ENCODE peak calls at places on chromosomes 11 and 22, in ten cellular contexts. One of them, this sample, is unnamed.

GRCh38 chr11:65859812-65860277 is 388 bp upstream of the MUS81 start:
- DNase-seq in stimulated activated naive CD4-positive, alpha-beta T cell: no peak
- DNase-seq in activated CD4-positive, alpha-beta T cell treated with anti-CD3 and anti-CD28 coated beads, Interleukin-2, amount 50 U/mL, for 1 hour: no peak
- DNase-seq in DMS53: peak
- DNase-seq in activated naive CD4-positive, alpha-beta T cell treated with anti-CD3 and anti-CD28 coated beads, Interleukin-2, amount 10 ng/mL, durations not matched to agents 7 days and 5 days: no peak
- DNase-seq in activated CD4-positive, CD25-positive, alpha-beta regulatory T cell treated with anti-CD3 and anti-CD28 coated beads, Interleukin-2, amount 50 U/mL, for 16 hours: no peak
- DNase-seq in left colon: peak
- DNase-seq in hippocampal formation: no peak
- DNase-seq in dorsolateral prefrontal cortex: no peak
- DNase-seq in activated naive CD8-positive, alpha-beta T cell treated with anti-CD3 and anti-CD28 coated beads, Interleukin-2, amount 10 ng/mL, durations not matched to agents 7 days and 5 days: no peak
- DNase-seq in this sample: no peak

GRCh38 chr22:41528132-41528766 is 16.0 kb downstream of the POLR3H start:
- DNase-seq in stimulated activated naive CD4-positive, alpha-beta T cell: no peak
- DNase-seq in activated CD4-positive, alpha-beta T cell treated with anti-CD3 and anti-CD28 coated beads, Interleukin-2, amount 50 U/mL, for 1 hour: no peak
- DNase-seq in DMS53: no peak
- DNase-seq in activated naive CD4-positive, alpha-beta T cell treated with anti-CD3 and anti-CD28 coated beads, Interleukin-2, amount 10 ng/mL, durations not matched to agents 7 days and 5 days: no peak
- DNase-seq in activated CD4-positive, CD25-positive, alpha-beta regulatory T cell treated with anti-CD3 and anti-CD28 coated beads, Interleukin-2, amount 50 U/mL, for 16 hours: no peak
- DNase-seq in left colon: no peak
- DNase-seq in hippocampal formation: no peak
- DNase-seq in dorsolateral prefrontal cortex: no peak
- DNase-seq in activated naive CD8-positive, alpha-beta T cell treated with anti-CD3 and anti-CD28 coated beads, Interleukin-2, amount 10 ng/mL, durations not matched to agents 7 days and 5 days: no peak
- DNase-seq in this sample: no peak

GRCh38 chr11:132643239-132643638 is 889.1 kb downstream of the OPCML start:
- DNase-seq in stimulated activated naive CD4-positive, alpha-beta T cell: no peak
- DNase-seq in activated CD4-positive, alpha-beta T cell treated with anti-CD3 and anti-CD28 coated beads, Interleukin-2, amount 50 U/mL, for 1 hour: no peak
- DNase-seq in DMS53: no peak
- DNase-seq in activated naive CD4-positive, alpha-beta T cell treated with anti-CD3 and anti-CD28 coated beads, Interleukin-2, amount 10 ng/mL, durations not matched to agents 7 days and 5 days: no peak
- DNase-seq in activated CD4-positive, CD25-positive, alpha-beta regulatory T cell treated with anti-CD3 and anti-CD28 coated beads, Interleukin-2, amount 50 U/mL, for 16 hours: no peak
- DNase-seq in left colon: no peak
- DNase-seq in hippocampal formation: no peak
- DNase-seq in dorsolateral prefrontal cortex: no peak
- DNase-seq in activated naive CD8-positive, alpha-beta T cell treated with anti-CD3 and anti-CD28 coated beads, Interleukin-2, amount 10 ng/mL, durations not matched to agents 7 days and 5 days: no peak
- DNase-seq in this sample: no peak

GRCh38 chr11:47177846-47178245 is 1.2 kb upstream of the ARFGAP2 start:
- DNase-seq in stimulated activated naive CD4-positive, alpha-beta T cell: no peak
- DNase-seq in activated CD4-positive, alpha-beta T cell treated with anti-CD3 and anti-CD28 coated beads, Interleukin-2, amount 50 U/mL, for 1 hour: no peak
- DNase-seq in DMS53: no peak
- DNase-seq in activated naive CD4-positive, alpha-beta T cell treated with anti-CD3 and anti-CD28 coated beads, Interleukin-2, amount 10 ng/mL, durations not matched to agents 7 days and 5 days: no peak
- DNase-seq in activated CD4-positive, CD25-positive, alpha-beta regulatory T cell treated with anti-CD3 and anti-CD28 coated beads, Interleukin-2, amount 50 U/mL, for 16 hours: no peak
- DNase-seq in left colon: no peak
- DNase-seq in hippocampal formation: no peak
- DNase-seq in dorsolateral prefrontal cortex: no peak
- DNase-seq in activated naive CD8-positive, alpha-beta T cell treated with anti-CD3 and anti-CD28 coated beads, Interleukin-2, amount 10 ng/mL, durations not matched to agents 7 days and 5 days: no peak
- DNase-seq in this sample: no peak

GRCh38 chr11:44627911-44628729 is 62.7 kb downstream of the CD82 start:
- DNase-seq in stimulated activated naive CD4-positive, alpha-beta T cell: no peak
- DNase-seq in activated CD4-positive, alpha-beta T cell treated with anti-CD3 and anti-CD28 coated beads, Interleukin-2, amount 50 U/mL, for 1 hour: no peak
- DNase-seq in DMS53: peak
- DNase-seq in activated naive CD4-positive, alpha-beta T cell treated with anti-CD3 and anti-CD28 coated beads, Interleukin-2, amount 10 ng/mL, durations not matched to agents 7 days and 5 days: peak
- DNase-seq in activated CD4-positive, CD25-positive, alpha-beta regulatory T cell treated with anti-CD3 and anti-CD28 coated beads, Interleukin-2, amount 50 U/mL, for 16 hours: no peak
- DNase-seq in left colon: peak
- DNase-seq in hippocampal formation: peak
- DNase-seq in dorsolateral prefrontal cortex: peak
- DNase-seq in activated naive CD8-positive, alpha-beta T cell treated with anti-CD3 and anti-CD28 coated beads, Interleukin-2, amount 10 ng/mL, durations not matched to agents 7 days and 5 days: peak
- DNase-seq in this sample: no peak

GRCh38 chr11:64384981-64385952 is 26.3 kb downstream of the RPS6KA4 start:
- DNase-seq in stimulated activated naive CD4-positive, alpha-beta T cell: no peak
- DNase-seq in activated CD4-positive, alpha-beta T cell treated with anti-CD3 and anti-CD28 coated beads, Interleukin-2, amount 50 U/mL, for 1 hour: no peak
- DNase-seq in DMS53: no peak
- DNase-seq in activated naive CD4-positive, alpha-beta T cell treated with anti-CD3 and anti-CD28 coated beads, Interleukin-2, amount 10 ng/mL, durations not matched to agents 7 days and 5 days: no peak
- DNase-seq in activated CD4-positive, CD25-positive, alpha-beta regulatory T cell treated with anti-CD3 and anti-CD28 coated beads, Interleukin-2, amount 50 U/mL, for 16 hours: no peak
- DNase-seq in left colon: no peak
- DNase-seq in hippocampal formation: no peak
- DNase-seq in dorsolateral prefrontal cortex: no peak
- DNase-seq in activated naive CD8-positive, alpha-beta T cell treated with anti-CD3 and anti-CD28 coated beads, Interleukin-2, amount 10 ng/mL, durations not matched to agents 7 days and 5 days: no peak
- DNase-seq in this sample: no peak

GRCh38 chr11:116055064-116055463 is 550.8 kb upstream of the CADM1 start:
- DNase-seq in stimulated activated naive CD4-positive, alpha-beta T cell: no peak
- DNase-seq in activated CD4-positive, alpha-beta T cell treated with anti-CD3 and anti-CD28 coated beads, Interleukin-2, amount 50 U/mL, for 1 hour: no peak
- DNase-seq in DMS53: peak
- DNase-seq in activated naive CD4-positive, alpha-beta T cell treated with anti-CD3 and anti-CD28 coated beads, Interleukin-2, amount 10 ng/mL, durations not matched to agents 7 days and 5 days: no peak
- DNase-seq in activated CD4-positive, CD25-positive, alpha-beta regulatory T cell treated with anti-CD3 and anti-CD28 coated beads, Interleukin-2, amount 50 U/mL, for 16 hours: no peak
- DNase-seq in left colon: no peak
- DNase-seq in hippocampal formation: no peak
- DNase-seq in dorsolateral prefrontal cortex: no peak
- DNase-seq in activated naive CD8-positive, alpha-beta T cell treated with anti-CD3 and anti-CD28 coated beads, Interleukin-2, amount 10 ng/mL, durations not matched to agents 7 days and 5 days: no peak
- DNase-seq in this sample: no peak

GRCh38 chr22:46006379-46007002 is 29.5 kb upstream of the WNT7B start:
- DNase-seq in stimulated activated naive CD4-positive, alpha-beta T cell: peak
- DNase-seq in activated CD4-positive, alpha-beta T cell treated with anti-CD3 and anti-CD28 coated beads, Interleukin-2, amount 50 U/mL, for 1 hour: peak
- DNase-seq in DMS53: peak
- DNase-seq in activated naive CD4-positive, alpha-beta T cell treated with anti-CD3 and anti-CD28 coated beads, Interleukin-2, amount 10 ng/mL, durations not matched to agents 7 days and 5 days: peak
- DNase-seq in activated CD4-positive, CD25-positive, alpha-beta regulatory T cell treated with anti-CD3 and anti-CD28 coated beads, Interleukin-2, amount 50 U/mL, for 16 hours: peak
- DNase-seq in left colon: peak
- DNase-seq in hippocampal formation: peak
- DNase-seq in dorsolateral prefrontal cortex: peak
- DNase-seq in activated naive CD8-positive, alpha-beta T cell treated with anti-CD3 and anti-CD28 coated beads, Interleukin-2, amount 10 ng/mL, durations not matched to agents 7 days and 5 days: peak
- DNase-seq in this sample: no peak

GRCh38 chr11:1837171-1838076 is 1.4 kb upstream of the TNNI2 start:
- DNase-seq in stimulated activated naive CD4-positive, alpha-beta T cell: peak
- DNase-seq in activated CD4-positive, alpha-beta T cell treated with anti-CD3 and anti-CD28 coated beads, Interleukin-2, amount 50 U/mL, for 1 hour: peak
- DNase-seq in DMS53: peak
- DNase-seq in activated naive CD4-positive, alpha-beta T cell treated with anti-CD3 and anti-CD28 coated beads, Interleukin-2, amount 10 ng/mL, durations not matched to agents 7 days and 5 days: peak
- DNase-seq in activated CD4-positive, CD25-positive, alpha-beta regulatory T cell treated with anti-CD3 and anti-CD28 coated beads, Interleukin-2, amount 50 U/mL, for 16 hours: peak
- DNase-seq in left colon: peak
- DNase-seq in hippocampal formation: no peak
- DNase-seq in dorsolateral prefrontal cortex: peak
- DNase-seq in activated naive CD8-positive, alpha-beta T cell treated with anti-CD3 and anti-CD28 coated beads, Interleukin-2, amount 10 ng/mL, durations not matched to agents 7 days and 5 days: peak
- DNase-seq in this sample: no peak

GRCh38 chr11:2189938-2190669 is 18.5 kb upstream of the TH start:
- DNase-seq in stimulated activated naive CD4-positive, alpha-beta T cell: no peak
- DNase-seq in activated CD4-positive, alpha-beta T cell treated with anti-CD3 and anti-CD28 coated beads, Interleukin-2, amount 50 U/mL, for 1 hour: no peak
- DNase-seq in DMS53: no peak
- DNase-seq in activated naive CD4-positive, alpha-beta T cell treated with anti-CD3 and anti-CD28 coated beads, Interleukin-2, amount 10 ng/mL, durations not matched to agents 7 days and 5 days: no peak
- DNase-seq in activated CD4-positive, CD25-positive, alpha-beta regulatory T cell treated with anti-CD3 and anti-CD28 coated beads, Interleukin-2, amount 50 U/mL, for 16 hours: no peak
- DNase-seq in left colon: no peak
- DNase-seq in hippocampal formation: no peak
- DNase-seq in dorsolateral prefrontal cortex: no peak
- DNase-seq in activated naive CD8-positive, alpha-beta T cell treated with anti-CD3 and anti-CD28 coated beads, Interleukin-2, amount 10 ng/mL, durations not matched to agents 7 days and 5 days: no peak
- DNase-seq in this sample: no peak

GRCh38 chr11:25068451-25068850 is 571.6 kb downstream of the LUZP2 start:
- DNase-seq in stimulated activated naive CD4-positive, alpha-beta T cell: no peak
- DNase-seq in activated CD4-positive, alpha-beta T cell treated with anti-CD3 and anti-CD28 coated beads, Interleukin-2, amount 50 U/mL, for 1 hour: no peak
- DNase-seq in DMS53: no peak
- DNase-seq in activated naive CD4-positive, alpha-beta T cell treated with anti-CD3 and anti-CD28 coated beads, Interleukin-2, amount 10 ng/mL, durations not matched to agents 7 days and 5 days: no peak
- DNase-seq in activated CD4-positive, CD25-positive, alpha-beta regulatory T cell treated with anti-CD3 and anti-CD28 coated beads, Interleukin-2, amount 50 U/mL, for 16 hours: no peak
- DNase-seq in left colon: no peak
- DNase-seq in hippocampal formation: no peak
- DNase-seq in dorsolateral prefrontal cortex: no peak
- DNase-seq in activated naive CD8-positive, alpha-beta T cell treated with anti-CD3 and anti-CD28 coated beads, Interleukin-2, amount 10 ng/mL, durations not matched to agents 7 days and 5 days: no peak
- DNase-seq in this sample: no peak

GRCh38 chr11:78418584-78419211 is 1.1 kb upstream of the GAB2 start:
- DNase-seq in stimulated activated naive CD4-positive, alpha-beta T cell: no peak
- DNase-seq in activated CD4-positive, alpha-beta T cell treated with anti-CD3 and anti-CD28 coated beads, Interleukin-2, amount 50 U/mL, for 1 hour: no peak
- DNase-seq in DMS53: peak
- DNase-seq in activated naive CD4-positive, alpha-beta T cell treated with anti-CD3 and anti-CD28 coated beads, Interleukin-2, amount 10 ng/mL, durations not matched to agents 7 days and 5 days: no peak
- DNase-seq in activated CD4-positive, CD25-positive, alpha-beta regulatory T cell treated with anti-CD3 and anti-CD28 coated beads, Interleukin-2, amount 50 U/mL, for 16 hours: no peak
- DNase-seq in left colon: no peak
- DNase-seq in hippocampal formation: peak
- DNase-seq in dorsolateral prefrontal cortex: no peak
- DNase-seq in activated naive CD8-positive, alpha-beta T cell treated with anti-CD3 and anti-CD28 coated beads, Interleukin-2, amount 10 ng/mL, durations not matched to agents 7 days and 5 days: no peak
- DNase-seq in this sample: no peak

GRCh38 chr11:19093976-19094375 is 23.0 kb upstream of the ZDHHC13 start:
- DNase-seq in stimulated activated naive CD4-positive, alpha-beta T cell: no peak
- DNase-seq in activated CD4-positive, alpha-beta T cell treated with anti-CD3 and anti-CD28 coated beads, Interleukin-2, amount 50 U/mL, for 1 hour: no peak
- DNase-seq in DMS53: peak
- DNase-seq in activated naive CD4-positive, alpha-beta T cell treated with anti-CD3 and anti-CD28 coated beads, Interleukin-2, amount 10 ng/mL, durations not matched to agents 7 days and 5 days: no peak
- DNase-seq in activated CD4-positive, CD25-positive, alpha-beta regulatory T cell treated with anti-CD3 and anti-CD28 coated beads, Interleukin-2, amount 50 U/mL, for 16 hours: no peak
- DNase-seq in left colon: no peak
- DNase-seq in hippocampal formation: no peak
- DNase-seq in dorsolateral prefrontal cortex: no peak
- DNase-seq in activated naive CD8-positive, alpha-beta T cell treated with anti-CD3 and anti-CD28 coated beads, Interleukin-2, amount 10 ng/mL, durations not matched to agents 7 days and 5 days: no peak
- DNase-seq in this sample: no peak

GRCh38 chr11:69874984-69875673 is 55.9 kb upstream of the FGF3 start:
- DNase-seq in stimulated activated naive CD4-positive, alpha-beta T cell: no peak
- DNase-seq in activated CD4-positive, alpha-beta T cell treated with anti-CD3 and anti-CD28 coated beads, Interleukin-2, amount 50 U/mL, for 1 hour: no peak
- DNase-seq in DMS53: no peak
- DNase-seq in activated naive CD4-positive, alpha-beta T cell treated with anti-CD3 and anti-CD28 coated beads, Interleukin-2, amount 10 ng/mL, durations not matched to agents 7 days and 5 days: peak
- DNase-seq in activated CD4-positive, CD25-positive, alpha-beta regulatory T cell treated with anti-CD3 and anti-CD28 coated beads, Interleukin-2, amount 50 U/mL, for 16 hours: no peak
- DNase-seq in left colon: no peak
- DNase-seq in hippocampal formation: no peak
- DNase-seq in dorsolateral prefrontal cortex: peak
- DNase-seq in activated naive CD8-positive, alpha-beta T cell treated with anti-CD3 and anti-CD28 coated beads, Interleukin-2, amount 10 ng/mL, durations not matched to agents 7 days and 5 days: no peak
- DNase-seq in this sample: no peak

GRCh38 chr22:20944042-20944441 is 23.0 kb upstream of the AIFM3 start:
- DNase-seq in stimulated activated naive CD4-positive, alpha-beta T cell: no peak
- DNase-seq in activated CD4-positive, alpha-beta T cell treated with anti-CD3 and anti-CD28 coated beads, Interleukin-2, amount 50 U/mL, for 1 hour: no peak
- DNase-seq in DMS53: no peak
- DNase-seq in activated naive CD4-positive, alpha-beta T cell treated with anti-CD3 and anti-CD28 coated beads, Interleukin-2, amount 10 ng/mL, durations not matched to agents 7 days and 5 days: no peak
- DNase-seq in activated CD4-positive, CD25-positive, alpha-beta regulatory T cell treated with anti-CD3 and anti-CD28 coated beads, Interleukin-2, amount 50 U/mL, for 16 hours: no peak
- DNase-seq in left colon: no peak
- DNase-seq in hippocampal formation: no peak
- DNase-seq in dorsolateral prefrontal cortex: no peak
- DNase-seq in activated naive CD8-positive, alpha-beta T cell treated with anti-CD3 and anti-CD28 coated beads, Interleukin-2, amount 10 ng/mL, durations not matched to agents 7 days and 5 days: no peak
- DNase-seq in this sample: no peak

GRCh38 chr11:12512826-12513395 is 135.5 kb downstream of the PARVA start:
- DNase-seq in stimulated activated naive CD4-positive, alpha-beta T cell: no peak
- DNase-seq in activated CD4-positive, alpha-beta T cell treated with anti-CD3 and anti-CD28 coated beads, Interleukin-2, amount 50 U/mL, for 1 hour: no peak
- DNase-seq in DMS53: no peak
- DNase-seq in activated naive CD4-positive, alpha-beta T cell treated with anti-CD3 and anti-CD28 coated beads, Interleukin-2, amount 10 ng/mL, durations not matched to agents 7 days and 5 days: no peak
- DNase-seq in activated CD4-positive, CD25-positive, alpha-beta regulatory T cell treated with anti-CD3 and anti-CD28 coated beads, Interleukin-2, amount 50 U/mL, for 16 hours: no peak
- DNase-seq in left colon: no peak
- DNase-seq in hippocampal formation: no peak
- DNase-seq in dorsolateral prefrontal cortex: no peak
- DNase-seq in activated naive CD8-positive, alpha-beta T cell treated with anti-CD3 and anti-CD28 coated beads, Interleukin-2, amount 10 ng/mL, durations not matched to agents 7 days and 5 days: no peak
- DNase-seq in this sample: no peak

GRCh38 chr11:125245299-125245698 is 80.7 kb downstream of the PKNOX2 start:
- DNase-seq in stimulated activated naive CD4-positive, alpha-beta T cell: no peak
- DNase-seq in activated CD4-positive, alpha-beta T cell treated with anti-CD3 and anti-CD28 coated beads, Interleukin-2, amount 50 U/mL, for 1 hour: no peak
- DNase-seq in DMS53: no peak
- DNase-seq in activated naive CD4-positive, alpha-beta T cell treated with anti-CD3 and anti-CD28 coated beads, Interleukin-2, amount 10 ng/mL, durations not matched to agents 7 days and 5 days: no peak
- DNase-seq in activated CD4-positive, CD25-positive, alpha-beta regulatory T cell treated with anti-CD3 and anti-CD28 coated beads, Interleukin-2, amount 50 U/mL, for 16 hours: no peak
- DNase-seq in left colon: no peak
- DNase-seq in hippocampal formation: no peak
- DNase-seq in dorsolateral prefrontal cortex: no peak
- DNase-seq in activated naive CD8-positive, alpha-beta T cell treated with anti-CD3 and anti-CD28 coated beads, Interleukin-2, amount 10 ng/mL, durations not matched to agents 7 days and 5 days: no peak
- DNase-seq in this sample: no peak

GRCh38 chr11:116107229-116107628 is 603.0 kb upstream of the CADM1 start:
- DNase-seq in stimulated activated naive CD4-positive, alpha-beta T cell: no peak
- DNase-seq in activated CD4-positive, alpha-beta T cell treated with anti-CD3 and anti-CD28 coated beads, Interleukin-2, amount 50 U/mL, for 1 hour: no peak
- DNase-seq in DMS53: no peak
- DNase-seq in activated naive CD4-positive, alpha-beta T cell treated with anti-CD3 and anti-CD28 coated beads, Interleukin-2, amount 10 ng/mL, durations not matched to agents 7 days and 5 days: no peak
- DNase-seq in activated CD4-positive, CD25-positive, alpha-beta regulatory T cell treated with anti-CD3 and anti-CD28 coated beads, Interleukin-2, amount 50 U/mL, for 16 hours: no peak
- DNase-seq in left colon: no peak
- DNase-seq in hippocampal formation: no peak
- DNase-seq in dorsolateral prefrontal cortex: no peak
- DNase-seq in activated naive CD8-positive, alpha-beta T cell treated with anti-CD3 and anti-CD28 coated beads, Interleukin-2, amount 10 ng/mL, durations not matched to agents 7 days and 5 days: no peak
- DNase-seq in this sample: no peak

GRCh38 chr11:72111803-72112540 is 523 bp downstream of the ANAPC15 start:
- DNase-seq in stimulated activated naive CD4-positive, alpha-beta T cell: peak
- DNase-seq in activated CD4-positive, alpha-beta T cell treated with anti-CD3 and anti-CD28 coated beads, Interleukin-2, amount 50 U/mL, for 1 hour: peak
- DNase-seq in DMS53: peak
- DNase-seq in activated naive CD4-positive, alpha-beta T cell treated with anti-CD3 and anti-CD28 coated beads, Interleukin-2, amount 10 ng/mL, durations not matched to agents 7 days and 5 days: peak
- DNase-seq in activated CD4-positive, CD25-positive, alpha-beta regulatory T cell treated with anti-CD3 and anti-CD28 coated beads, Interleukin-2, amount 50 U/mL, for 16 hours: peak
- DNase-seq in left colon: peak
- DNase-seq in hippocampal formation: peak
- DNase-seq in dorsolateral prefrontal cortex: peak
- DNase-seq in activated naive CD8-positive, alpha-beta T cell treated with anti-CD3 and anti-CD28 coated beads, Interleukin-2, amount 10 ng/mL, durations not matched to agents 7 days and 5 days: no peak
- DNase-seq in this sample: peak

GRCh38 chr22:43077121-43077877 is 11.9 kb downstream of the TTLL1 start:
- DNase-seq in stimulated activated naive CD4-positive, alpha-beta T cell: no peak
- DNase-seq in activated CD4-positive, alpha-beta T cell treated with anti-CD3 and anti-CD28 coated beads, Interleukin-2, amount 50 U/mL, for 1 hour: no peak
- DNase-seq in DMS53: no peak
- DNase-seq in activated naive CD4-positive, alpha-beta T cell treated with anti-CD3 and anti-CD28 coated beads, Interleukin-2, amount 10 ng/mL, durations not matched to agents 7 days and 5 days: no peak
- DNase-seq in activated CD4-positive, CD25-positive, alpha-beta regulatory T cell treated with anti-CD3 and anti-CD28 coated beads, Interleukin-2, amount 50 U/mL, for 16 hours: no peak
- DNase-seq in left colon: no peak
- DNase-seq in hippocampal formation: no peak
- DNase-seq in dorsolateral prefrontal cortex: peak
- DNase-seq in activated naive CD8-positive, alpha-beta T cell treated with anti-CD3 and anti-CD28 coated beads, Interleukin-2, amount 10 ng/mL, durations not matched to agents 7 days and 5 days: no peak
- DNase-seq in this sample: no peak

GRCh38 chr11:133817449-133817848 is 27.9 kb downstream of the SPATA19 start:
- DNase-seq in stimulated activated naive CD4-positive, alpha-beta T cell: no peak
- DNase-seq in activated CD4-positive, alpha-beta T cell treated with anti-CD3 and anti-CD28 coated beads, Interleukin-2, amount 50 U/mL, for 1 hour: no peak
- DNase-seq in DMS53: no peak
- DNase-seq in activated naive CD4-positive, alpha-beta T cell treated with anti-CD3 and anti-CD28 coated beads, Interleukin-2, amount 10 ng/mL, durations not matched to agents 7 days and 5 days: no peak
- DNase-seq in activated CD4-positive, CD25-positive, alpha-beta regulatory T cell treated with anti-CD3 and anti-CD28 coated beads, Interleukin-2, amount 50 U/mL, for 16 hours: no peak
- DNase-seq in left colon: no peak
- DNase-seq in hippocampal formation: no peak
- DNase-seq in dorsolateral prefrontal cortex: no peak
- DNase-seq in activated naive CD8-positive, alpha-beta T cell treated with anti-CD3 and anti-CD28 coated beads, Interleukin-2, amount 10 ng/mL, durations not matched to agents 7 days and 5 days: no peak
- DNase-seq in this sample: no peak

GRCh38 chr11:111851636-111852035 is 19.7 kb downstream of the ALG9 start:
- DNase-seq in stimulated activated naive CD4-positive, alpha-beta T cell: no peak
- DNase-seq in activated CD4-positive, alpha-beta T cell treated with anti-CD3 and anti-CD28 coated beads, Interleukin-2, amount 50 U/mL, for 1 hour: no peak
- DNase-seq in DMS53: peak
- DNase-seq in activated naive CD4-positive, alpha-beta T cell treated with anti-CD3 and anti-CD28 coated beads, Interleukin-2, amount 10 ng/mL, durations not matched to agents 7 days and 5 days: no peak
- DNase-seq in activated CD4-positive, CD25-positive, alpha-beta regulatory T cell treated with anti-CD3 and anti-CD28 coated beads, Interleukin-2, amount 50 U/mL, for 16 hours: no peak
- DNase-seq in left colon: no peak
- DNase-seq in hippocampal formation: peak
- DNase-seq in dorsolateral prefrontal cortex: no peak
- DNase-seq in activated naive CD8-positive, alpha-beta T cell treated with anti-CD3 and anti-CD28 coated beads, Interleukin-2, amount 10 ng/mL, durations not matched to agents 7 days and 5 days: no peak
- DNase-seq in this sample: no peak

GRCh38 chr22:29353286-29353685 is 35.1 kb downstream of the AP1B1 start:
- DNase-seq in stimulated activated naive CD4-positive, alpha-beta T cell: no peak
- DNase-seq in activated CD4-positive, alpha-beta T cell treated with anti-CD3 and anti-CD28 coated beads, Interleukin-2, amount 50 U/mL, for 1 hour: no peak
- DNase-seq in DMS53: no peak
- DNase-seq in activated naive CD4-positive, alpha-beta T cell treated with anti-CD3 and anti-CD28 coated beads, Interleukin-2, amount 10 ng/mL, durations not matched to agents 7 days and 5 days: no peak
- DNase-seq in activated CD4-positive, CD25-positive, alpha-beta regulatory T cell treated with anti-CD3 and anti-CD28 coated beads, Interleukin-2, amount 50 U/mL, for 16 hours: no peak
- DNase-seq in left colon: no peak
- DNase-seq in hippocampal formation: no peak
- DNase-seq in dorsolateral prefrontal cortex: no peak
- DNase-seq in activated naive CD8-positive, alpha-beta T cell treated with anti-CD3 and anti-CD28 coated beads, Interleukin-2, amount 10 ng/mL, durations not matched to agents 7 days and 5 days: no peak
- DNase-seq in this sample: no peak

GRCh38 chr11:23013509-23013908 is 153.2 kb upstream of the CCDC179 start:
- DNase-seq in stimulated activated naive CD4-positive, alpha-beta T cell: no peak
- DNase-seq in activated CD4-positive, alpha-beta T cell treated with anti-CD3 and anti-CD28 coated beads, Interleukin-2, amount 50 U/mL, for 1 hour: no peak
- DNase-seq in DMS53: no peak
- DNase-seq in activated naive CD4-positive, alpha-beta T cell treated with anti-CD3 and anti-CD28 coated beads, Interleukin-2, amount 10 ng/mL, durations not matched to agents 7 days and 5 days: no peak
- DNase-seq in activated CD4-positive, CD25-positive, alpha-beta regulatory T cell treated with anti-CD3 and anti-CD28 coated beads, Interleukin-2, amount 50 U/mL, for 16 hours: no peak
- DNase-seq in left colon: no peak
- DNase-seq in hippocampal formation: no peak
- DNase-seq in dorsolateral prefrontal cortex: no peak
- DNase-seq in activated naive CD8-positive, alpha-beta T cell treated with anti-CD3 and anti-CD28 coated beads, Interleukin-2, amount 10 ng/mL, durations not matched to agents 7 days and 5 days: no peak
- DNase-seq in this sample: no peak

GRCh38 chr11:30527566-30527965 is 58.6 kb downstream of the MPPED2 start:
- DNase-seq in stimulated activated naive CD4-positive, alpha-beta T cell: no peak
- DNase-seq in activated CD4-positive, alpha-beta T cell treated with anti-CD3 and anti-CD28 coated beads, Interleukin-2, amount 50 U/mL, for 1 hour: no peak
- DNase-seq in DMS53: no peak
- DNase-seq in activated naive CD4-positive, alpha-beta T cell treated with anti-CD3 and anti-CD28 coated beads, Interleukin-2, amount 10 ng/mL, durations not matched to agents 7 days and 5 days: no peak
- DNase-seq in activated CD4-positive, CD25-positive, alpha-beta regulatory T cell treated with anti-CD3 and anti-CD28 coated beads, Interleukin-2, amount 50 U/mL, for 16 hours: no peak
- DNase-seq in left colon: no peak
- DNase-seq in hippocampal formation: no peak
- DNase-seq in dorsolateral prefrontal cortex: no peak
- DNase-seq in activated naive CD8-positive, alpha-beta T cell treated with anti-CD3 and anti-CD28 coated beads, Interleukin-2, amount 10 ng/mL, durations not matched to agents 7 days and 5 days: no peak
- DNase-seq in this sample: no peak

GRCh38 chr11:76208829-76209670 is 2.7 kb upstream of the WNT11 start:
- DNase-seq in stimulated activated naive CD4-positive, alpha-beta T cell: peak
- DNase-seq in activated CD4-positive, alpha-beta T cell treated with anti-CD3 and anti-CD28 coated beads, Interleukin-2, amount 50 U/mL, for 1 hour: peak
- DNase-seq in DMS53: peak
- DNase-seq in activated naive CD4-positive, alpha-beta T cell treated with anti-CD3 and anti-CD28 coated beads, Interleukin-2, amount 10 ng/mL, durations not matched to agents 7 days and 5 days: peak
- DNase-seq in activated CD4-positive, CD25-positive, alpha-beta regulatory T cell treated with anti-CD3 and anti-CD28 coated beads, Interleukin-2, amount 50 U/mL, for 16 hours: peak
- DNase-seq in left colon: peak
- DNase-seq in hippocampal formation: no peak
- DNase-seq in dorsolateral prefrontal cortex: peak
- DNase-seq in activated naive CD8-positive, alpha-beta T cell treated with anti-CD3 and anti-CD28 coated beads, Interleukin-2, amount 10 ng/mL, durations not matched to agents 7 days and 5 days: peak
- DNase-seq in this sample: no peak

GRCh38 chr11:114400222-114400973 is at the start of the genes C11orf71 and RBM7:
- DNase-seq in stimulated activated naive CD4-positive, alpha-beta T cell: peak
- DNase-seq in activated CD4-positive, alpha-beta T cell treated with anti-CD3 and anti-CD28 coated beads, Interleukin-2, amount 50 U/mL, for 1 hour: peak
- DNase-seq in DMS53: peak
- DNase-seq in activated naive CD4-positive, alpha-beta T cell treated with anti-CD3 and anti-CD28 coated beads, Interleukin-2, amount 10 ng/mL, durations not matched to agents 7 days and 5 days: peak
- DNase-seq in activated CD4-positive, CD25-positive, alpha-beta regulatory T cell treated with anti-CD3 and anti-CD28 coated beads, Interleukin-2, amount 50 U/mL, for 16 hours: peak
- DNase-seq in left colon: peak
- DNase-seq in hippocampal formation: peak
- DNase-seq in dorsolateral prefrontal cortex: peak
- DNase-seq in activated naive CD8-positive, alpha-beta T cell treated with anti-CD3 and anti-CD28 coated beads, Interleukin-2, amount 10 ng/mL, durations not matched to agents 7 days and 5 days: peak
- DNase-seq in this sample: peak

GRCh38 chr11:16807306-16807705 is 68.9 kb downstream of the C11orf58 start:
- DNase-seq in stimulated activated naive CD4-positive, alpha-beta T cell: no peak
- DNase-seq in activated CD4-positive, alpha-beta T cell treated with anti-CD3 and anti-CD28 coated beads, Interleukin-2, amount 50 U/mL, for 1 hour: no peak
- DNase-seq in DMS53: no peak
- DNase-seq in activated naive CD4-positive, alpha-beta T cell treated with anti-CD3 and anti-CD28 coated beads, Interleukin-2, amount 10 ng/mL, durations not matched to agents 7 days and 5 days: no peak
- DNase-seq in activated CD4-positive, CD25-positive, alpha-beta regulatory T cell treated with anti-CD3 and anti-CD28 coated beads, Interleukin-2, amount 50 U/mL, for 16 hours: no peak
- DNase-seq in left colon: no peak
- DNase-seq in hippocampal formation: peak
- DNase-seq in dorsolateral prefrontal cortex: no peak
- DNase-seq in activated naive CD8-positive, alpha-beta T cell treated with anti-CD3 and anti-CD28 coated beads, Interleukin-2, amount 10 ng/mL, durations not matched to agents 7 days and 5 days: no peak
- DNase-seq in this sample: no peak